ENCODE peak calls at places on chromosomes 16 and 17, in ten cellular contexts. M, G, L, Y, B, J, Z, E, F and K are unnamed samples.
A peak's percentile ranks its signal among the peaks of the same experiment; 100 is the strongest.

GRCh38 chr16:4404247-4404966 is 12.0 kb downstream of the CORO7 start:
- DNase-seq in M (peak; percentile 73), G (peak; percentile 82), L (peak; percentile 78), Y (no peak), B (peak; percentile 32), J (peak; percentile 56), Z (no peak), E (no peak), F (no peak), K (peak; percentile 49)

GRCh38 chr16:82344157-82344556 is 174.1 kb upstream of the MPHOSPH6 start:
- DNase-seq in M (no peak), G (no peak), L (peak; percentile 38), Y (no peak), B (no peak), J (no peak), Z (no peak), E (no peak), F (no peak), K (peak; percentile 12)

GRCh38 chr17:78242024-78242742 is 10.8 kb downstream of the TMEM235 start:
- DNase-seq in M (no peak), G (no peak), L (no peak), Y (no peak), B (no peak), J (no peak), Z (no peak), E (no peak), F (no peak), K (no peak)

GRCh38 chr17:10155334-10156081 is 42.9 kb downstream of the GAS7 start:
- DNase-seq in M (no peak), G (no peak), L (no peak), Y (peak; percentile 50), B (no peak), J (no peak), Z (no peak), E (no peak), F (no peak), K (no peak)

GRCh38 chr16:85395207-85395912 is 217.8 kb upstream of the GSE1 start:
- DNase-seq in M (peak; percentile 96), G (no peak), L (peak; percentile 86), Y (peak; percentile 64), B (peak; percentile 67), J (peak; percentile 99), Z (peak; percentile 96), E (peak; percentile 85), F (no peak), K (peak; percentile 99)

GRCh38 chr17:82353484-82353883 is 5.6 kb upstream of the TEX19 start:
- DNase-seq in M (no peak), G (no peak), L (no peak), Y (no peak), B (no peak), J (no peak), Z (no peak), E (no peak), F (no peak), K (no peak)

GRCh38 chr16:12901597-12902436 is at the start of gene SHISA9:
- DNase-seq in M (no peak), G (no peak), L (no peak), Y (no peak), B (no peak), J (no peak), Z (no peak), E (no peak), F (no peak), K (no peak)

GRCh38 chr16:51392651-51393187 is 241.6 kb upstream of the SALL1 start:
- DNase-seq in M (no peak), G (no peak), L (no peak), Y (no peak), B (no peak), J (peak; percentile 76), Z (peak; percentile 42), E (no peak), F (no peak), K (peak; percentile 75)

GRCh38 chr17:15133826-15134225 is 131.3 kb downstream of the PMP22 start:
- DNase-seq in M (no peak), G (no peak), L (no peak), Y (no peak), B (no peak), J (no peak), Z (no peak), E (no peak), F (no peak), K (no peak)

GRCh38 chr16:11583171-11583570 is 3.5 kb downstream of the LITAF start:
- DNase-seq in M (no peak), G (no peak), L (no peak), Y (no peak), B (no peak), J (peak; percentile 67), Z (no peak), E (no peak), F (no peak), K (peak; percentile 76)

GRCh38 chr17:82376042-82376730 is 4.6 kb downstream of the UTS2R start:
- DNase-seq in M (peak; percentile 58), G (no peak), L (no peak), Y (no peak), B (no peak), J (no peak), Z (no peak), E (no peak), F (no peak), K (no peak)

GRCh38 chr17:61065263-61065773 is 334.3 kb upstream of the TBX2 start:
- DNase-seq in M (no peak), G (no peak), L (no peak), Y (peak; percentile 11), B (no peak), J (peak; percentile 47), Z (no peak), E (no peak), F (no peak), K (peak; percentile 65)

GRCh38 chr17:45925311-45925710 is 31.0 kb downstream of the MAPT start:
- DNase-seq in M (no peak), G (no peak), L (no peak), Y (no peak), B (no peak), J (no peak), Z (no peak), E (no peak), F (no peak), K (peak; percentile 55)

GRCh38 chr17:45923511-45924268 is 29.3 kb downstream of the MAPT start:
- DNase-seq in M (no peak), G (no peak), L (no peak), Y (no peak), B (no peak), J (peak; percentile 71), Z (no peak), E (no peak), F (no peak), K (peak; percentile 74)

GRCh38 chr17:45927247-45927646 is 32.9 kb downstream of the MAPT start:
- DNase-seq in M (no peak), G (no peak), L (no peak), Y (no peak), B (no peak), J (no peak), Z (no peak), E (no peak), F (no peak), K (no peak)

GRCh38 chr17:45920083-45920482 is 25.7 kb downstream of the MAPT start:
- DNase-seq in M (no peak), G (no peak), L (no peak), Y (no peak), B (no peak), J (no peak), Z (no peak), E (no peak), F (no peak), K (no peak)

DNA sequence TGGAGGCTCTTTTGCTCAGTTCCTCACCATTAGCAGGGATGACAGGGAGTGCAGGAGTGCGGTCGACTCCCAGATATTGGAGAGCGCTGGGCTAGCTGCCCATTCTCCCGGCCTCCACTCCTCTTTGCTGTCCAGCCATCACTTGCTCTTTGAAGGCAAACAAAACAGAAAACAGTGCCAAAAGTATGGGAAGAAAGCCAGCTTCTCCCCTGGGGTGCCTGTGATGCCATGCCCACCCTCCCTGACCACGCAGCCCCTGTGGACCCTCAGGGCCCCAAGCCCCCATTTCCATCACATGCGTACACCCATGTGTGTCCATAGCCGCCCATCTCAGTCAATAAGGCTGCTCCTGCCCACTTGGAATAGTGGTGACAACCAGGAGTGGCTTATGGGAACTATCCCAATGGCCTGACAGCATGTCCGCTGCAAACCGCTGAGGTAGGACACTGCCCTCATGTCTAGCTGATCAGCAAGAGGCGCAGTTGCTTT is 30.0 kb downstream of the MAPT start:
- DNase-seq in M (no peak), G (no peak), L (no peak), Y (no peak), B (no peak), J (no peak), Z (no peak), E (no peak), F (no peak), K (no peak)
- TF ChIP-seq CTCF in M (no peak), G (no peak), L (no peak), Y (no peak), B (no peak), J (no peak), Z (no peak), E (no peak), F (no peak), K (no peak)

DNA sequence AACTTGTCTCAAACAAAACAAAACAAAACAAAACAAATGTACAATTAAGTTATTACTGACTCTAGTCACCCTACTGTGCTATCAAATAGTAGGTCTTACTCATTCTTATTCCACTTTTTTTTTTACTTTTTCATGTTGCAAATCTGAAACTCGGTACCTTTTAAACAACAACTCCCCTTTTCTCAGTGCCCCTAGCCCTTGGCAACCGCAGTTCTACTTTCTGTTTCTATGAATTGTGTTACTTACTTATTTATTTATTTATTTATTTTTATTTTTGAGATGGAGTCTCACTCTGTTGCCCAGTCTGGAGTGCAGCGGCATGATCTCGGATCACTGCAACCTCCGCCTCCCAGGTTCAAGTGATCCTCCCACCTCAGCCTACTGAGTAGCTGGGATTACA is 104.0 kb downstream of the SLC39A11 start:
- DNase-seq in M (no peak), G (no peak), L (no peak), Y (no peak), B (no peak), J (no peak), Z (no peak), E (no peak), F (no peak), K (no peak)
- H3K4me3 ChIP-seq in M (no peak overlapping the region), G (no peak overlapping the region), L (no peak overlapping the region), Y (no peak overlapping the region), B (no peak overlapping the region), J (no peak overlapping the region), Z (no peak overlapping the region), E (no peak overlapping the region), F (no peak overlapping the region), K (no peak overlapping the region)

DNA sequence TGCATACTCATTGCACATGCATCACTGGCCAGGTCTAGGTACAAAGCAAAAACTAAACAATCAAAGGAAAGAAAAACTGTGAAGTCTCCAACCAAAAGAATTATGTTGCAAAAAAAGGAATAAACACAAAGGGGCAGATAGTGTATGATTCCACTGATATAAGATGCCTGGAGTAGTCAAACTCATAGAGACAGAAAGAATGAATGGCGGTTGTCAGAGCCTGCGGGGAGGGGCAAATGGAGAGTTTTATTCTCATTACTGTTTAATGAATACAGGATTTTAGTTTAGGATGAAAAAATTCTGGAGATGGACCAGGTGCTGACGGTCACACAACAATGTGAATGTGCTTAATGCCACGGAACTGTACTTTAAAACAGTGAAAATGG is 20.8 kb downstream of the STAT5B start:
- DNase-seq in M (no peak), G (no peak), L (no peak), Y (no peak), B (no peak), J (no peak), Z (no peak), E (no peak), F (no peak), K (no peak)
- TF ChIP-seq CTCF in M (no peak), G (no peak), L (no peak), Y (no peak), B (no peak), J (no peak), Z (no peak), E (no peak), F (no peak), K (no peak)

GRCh38 chr16:54505479-54506247 is 219.1 kb upstream of the IRX3 start:
- DNase-seq in M (no peak), G (no peak), L (no peak), Y (peak; percentile 44), B (no peak), J (peak; percentile 32), Z (no peak), E (no peak), F (no peak), K (no peak)
- H3K4me3 ChIP-seq in M (no peak overlapping the region), G (no peak overlapping the region), L (no peak overlapping the region), Y (no peak overlapping the region), B (no peak overlapping the region), J (no peak overlapping the region), Z (no peak overlapping the region), E (no peak overlapping the region), F (no peak overlapping the region), K (no peak overlapping the region)